ENCODE peak calls at places on chromosomes 11 and 22, in seven cellular contexts. X, D, O, T, Z, V and E are unnamed samples.

GRCh38 chr22:41563051-41563711 is 2.4 kb downstream of the CSDC2 start:
- DNase-seq in X (no peak), D (peak; percentile 56), O (peak; percentile 74), T (no peak), Z (peak; percentile 70), V (peak; percentile 68), E (no peak)

GRCh38 chr22:20128902-20129746 is 2.5 kb upstream of the ZDHHC8 start:
- DNase-seq in X (no peak), D (peak; percentile 20), O (peak; percentile 42), T (no peak), Z (no peak), V (peak; percentile 37), E (no peak)

GRCh38 chr22:45211848-45212247 is 28.8 kb downstream of the KIAA0930 start:
- DNase-seq in X (no peak), D (no peak), O (no peak), T (no peak), Z (no peak), V (peak; percentile 72), E (no peak)

GRCh38 chr11:44848203-44848962 is 102.3 kb downstream of the TP53I11 start:
- DNase-seq in X (no peak), D (no peak), O (no peak), T (no peak), Z (no peak), V (no peak), E (no peak)

GRCh38 chr11:46383974-46384701 is 2.7 kb downstream of the MDK start:
- DNase-seq in X (no peak), D (no peak), O (no peak), T (no peak), Z (no peak), V (no peak), E (no peak)

GRCh38 chr11:108592591-108593213 is 866 bp downstream of the EXPH5 start:
- DNase-seq in X (peak; percentile 29), D (no peak), O (no peak), T (peak; percentile 18), Z (no peak), V (no peak), E (no peak)

GRCh38 chr22:50577987-50578775 is at the start of gene CPT1B:
- DNase-seq in X (peak; percentile 57), D (no peak), O (peak; percentile 5), T (peak; percentile 70), Z (no peak), V (peak; percentile 31), E (no peak)

GRCh38 chr11:58928082-58928574 is 11.2 kb upstream of the GLYATL1 start:
- DNase-seq in X (no peak), D (peak; percentile 35), O (no peak), T (no peak), Z (no peak), V (peak; percentile 15), E (peak; percentile 82)

GRCh38 chr22:49951678-49951985 is 8.9 kb upstream of the PIM3 start:
- DNase-seq in X (no peak), D (no peak), O (no peak), T (no peak), Z (no peak), V (no peak), E (no peak)

GRCh38 chr22:26325641-26326040 is 103.4 kb upstream of the ASPHD2 start:
- DNase-seq in X (no peak), D (no peak), O (no peak), T (no peak), Z (no peak), V (peak; percentile 58), E (no peak)

GRCh38 chr22:45629469-45630089 is 42.1 kb upstream of the ATXN10 start:
- DNase-seq in X (no peak), D (no peak), O (no peak), T (no peak), Z (no peak), V (no peak), E (no peak)

GRCh38 chr22:42939941-42940653 is 74.9 kb downstream of the PACSIN2 start:
- DNase-seq in X (no peak), D (peak; percentile 92), O (peak; percentile 85), T (no peak), Z (peak; percentile 50), V (peak; percentile 78), E (no peak)

GRCh38 chr22:27483095-27483798 is 318.3 kb downstream of the MN1 start:
- DNase-seq in X (no peak), D (peak; percentile 43), O (no peak), T (no peak), Z (no peak), V (no peak), E (no peak)

GRCh38 chr22:36569999-36570398 is 41.0 kb upstream of the EIF3D start:
- DNase-seq in X (no peak), D (peak; percentile 26), O (peak; percentile 29), T (no peak), Z (no peak), V (peak; percentile 55), E (no peak)

GRCh38 chr11:88292156-88292844 is 45.2 kb downstream of the CTSC start:
- DNase-seq in X (no peak), D (peak; percentile 31), O (peak; percentile 33), T (no peak), Z (no peak), V (no peak), E (peak; percentile 19)
- TF ChIP-seq CTCF in X (no peak), D (no peak), O (no peak), T (no peak), Z (no peak), V (no peak), E (peak; percentile 49)

GRCh38 chr11:64060861-64061444 is 25.2 kb downstream of the FLRT1 start:
- DNase-seq in X (peak; percentile 60), D (no peak), O (peak; percentile 9), T (peak; percentile 42), Z (no peak), V (peak; percentile 24), E (no peak)
- H3K4me3 ChIP-seq in X (peak overlapping the region; percentile 52), D (peak overlapping the region; percentile 25), O (peak overlapping the region; percentile 45), T (peak overlapping the region; percentile 53), Z (peak overlapping the region; percentile 10), V (peak overlapping the region; percentile 60), E (peak overlapping the region; percentile 55)

GRCh38 chr11:9094420-9094819 is 3.0 kb upstream of the SCUBE2 start:
- DNase-seq in X (no peak), D (no peak), O (no peak), T (no peak), Z (no peak), V (no peak), E (no peak)

GRCh38 chr11:9091044-9091936 is at the start of gene SCUBE2:
- DNase-seq in X (no peak), D (no peak), O (no peak), T (no peak), Z (no peak), V (no peak), E (no peak)

GRCh38 chr11:9095421-9095820 is 4.0 kb upstream of the SCUBE2 start:
- DNase-seq in X (no peak), D (no peak), O (no peak), T (no peak), Z (no peak), V (no peak), E (no peak)

GRCh38 chr11:9092085-9092484 is 686 bp upstream of the SCUBE2 start:
- DNase-seq in X (no peak), D (no peak), O (no peak), T (no peak), Z (no peak), V (no peak), E (no peak)

DNA sequence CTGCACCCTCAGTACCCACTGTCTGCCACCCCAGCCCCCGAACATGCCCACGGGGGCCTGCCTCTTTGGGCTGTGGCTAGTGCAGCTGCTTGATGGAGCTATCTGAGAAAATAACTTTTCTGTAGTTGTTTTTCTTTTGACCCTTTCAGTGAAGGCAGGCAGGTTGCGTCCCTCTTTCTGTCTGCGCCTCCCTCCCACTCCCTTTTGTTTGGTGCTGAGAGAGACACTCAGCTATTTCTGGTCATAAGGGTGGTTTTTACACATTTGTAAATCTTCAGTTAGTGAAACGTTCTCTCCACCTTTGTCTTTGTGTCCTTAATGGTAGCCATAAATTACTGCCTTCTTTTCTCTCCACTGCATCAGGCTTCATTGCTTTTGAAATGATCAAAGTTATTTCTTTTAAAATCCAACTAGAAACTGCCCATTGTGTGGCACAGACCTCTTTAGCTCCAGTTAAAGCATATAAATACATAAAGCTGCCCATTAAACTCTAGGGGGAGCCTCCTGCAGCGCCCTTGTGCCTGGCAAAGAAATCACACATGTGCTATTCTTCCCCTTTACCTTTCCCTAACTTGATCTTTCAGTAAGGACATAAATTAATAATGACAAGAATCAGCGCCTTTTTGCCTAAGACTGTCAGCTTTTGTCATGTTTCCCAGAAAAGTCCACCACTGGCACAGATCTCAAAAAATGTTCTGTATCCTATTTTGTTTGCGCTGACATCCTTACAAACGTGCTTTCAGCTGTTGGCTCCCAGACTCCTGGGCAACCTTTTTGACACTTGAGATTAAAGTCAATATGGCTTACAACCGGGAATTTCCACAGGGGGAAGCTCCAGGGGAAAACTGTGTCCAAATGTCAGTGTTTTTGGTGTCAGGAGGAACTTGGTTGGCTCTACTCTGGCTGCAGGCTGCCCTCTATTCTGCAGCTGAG is 1.7 kb upstream of the SCUBE2 start:
- DNase-seq in X (no peak), D (peak; percentile 24), O (peak; percentile 6), T (no peak), Z (no peak), V (no peak), E (no peak)
- TF ChIP-seq CTCF in X (no peak), D (peak; percentile 26), O (peak; percentile 30), T (peak; percentile 15), Z (no peak), V (peak; percentile 23), E (peak; percentile 29)

GRCh38 chr11:6578134-6578533 is 25.3 kb downstream of the RRP8 start:
- DNase-seq in X (no peak), D (no peak), O (no peak), T (no peak), Z (no peak), V (no peak), E (no peak)

GRCh38 chr11:6572215-6572614 is 31.2 kb downstream of the RRP8 start:
- DNase-seq in X (no peak), D (peak; percentile 61), O (peak; percentile 79), T (no peak), Z (peak; percentile 54), V (peak; percentile 88), E (peak; percentile 32)

GRCh38 chr11:6574816-6575715 is 28.4 kb downstream of the RRP8 start:
- DNase-seq in X (no peak), D (no peak), O (no peak), T (no peak), Z (no peak), V (no peak), E (no peak)

GRCh38 chr11:6579681-6580080 is 23.7 kb downstream of the RRP8 start:
- DNase-seq in X (no peak), D (no peak), O (no peak), T (no peak), Z (no peak), V (no peak), E (no peak)

DNA sequence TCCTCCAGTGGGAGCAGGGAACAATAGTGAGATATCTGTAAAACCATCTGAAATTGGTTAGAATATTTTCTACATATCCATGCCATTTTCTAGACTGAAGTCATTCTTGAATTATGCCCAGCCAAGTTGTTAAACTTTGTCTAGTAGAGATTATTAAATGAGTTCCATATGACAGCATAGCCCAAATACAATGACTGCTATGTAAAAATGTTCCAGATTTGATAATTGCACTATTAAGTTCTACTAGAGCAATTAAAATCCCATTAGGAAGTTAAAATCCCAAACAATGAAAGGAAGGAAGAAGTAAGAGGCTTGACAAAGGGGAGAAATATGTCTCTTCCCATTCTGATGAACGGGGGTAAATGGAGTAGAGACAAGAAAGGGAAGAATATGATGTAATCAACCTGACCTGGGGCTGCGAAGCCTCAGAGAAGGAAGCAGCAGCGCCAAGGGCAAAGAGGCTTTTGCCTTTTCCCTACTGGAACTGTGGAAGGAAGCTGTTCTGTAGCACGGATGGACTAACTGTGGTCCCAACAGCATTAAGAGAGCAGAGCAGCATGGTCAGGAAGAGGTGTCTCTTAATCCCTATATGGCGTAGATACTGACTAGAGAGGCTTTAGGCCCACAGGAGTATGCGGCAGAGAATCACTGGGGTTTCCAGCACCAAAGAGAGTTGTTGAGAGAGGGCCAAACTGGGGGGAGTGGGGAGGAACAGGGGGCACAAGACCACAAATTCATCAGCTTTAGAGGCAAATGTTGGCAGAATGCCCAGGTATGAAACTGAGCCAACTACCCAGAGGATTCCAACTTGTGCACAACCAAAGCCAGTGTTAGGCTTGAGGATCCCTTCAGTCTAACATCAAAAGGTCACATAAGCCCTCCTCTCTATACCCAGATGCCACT is 26.7 kb downstream of the RRP8 start:
- DNase-seq in X (no peak), D (no peak), O (peak; percentile 57), T (no peak), Z (peak; percentile 89), V (peak; percentile 90), E (no peak)
- H3K4me3 ChIP-seq in X (no peak overlapping the region), D (no peak overlapping the region), O (no peak overlapping the region), T (no peak overlapping the region), Z (no peak overlapping the region), V (no peak overlapping the region), E (no peak overlapping the region)